ENCODE peak calls at places on chromosome 22, in nine cellular contexts. One of them, this sample, is unnamed.

GRCh38 chr22:37428649-37429586 is 1.6 kb upstream of the ELFN2 start:
- DNase-seq in sigmoid colon: no peak
- DNase-seq in CD8-positive, alpha-beta memory T cell: peak; percentile 73
- DNase-seq in mesendoderm: peak; percentile 80
- DNase-seq in neural progenitor cell: peak; percentile 93
- DNase-seq in stomach: peak; percentile 47
- DNase-seq in endodermal cell: peak; percentile 89
- DNase-seq in prostate gland: peak; percentile 29
- DNase-seq in CD4-positive, CD25-positive, alpha-beta regulatory T cell: peak; percentile 32
- DNase-seq in this sample: peak; percentile 47

GRCh38 chr22:41521166-41521565 is 23.1 kb downstream of the POLR3H start:
- DNase-seq in sigmoid colon: no peak
- DNase-seq in CD8-positive, alpha-beta memory T cell: no peak
- DNase-seq in mesendoderm: no peak
- DNase-seq in neural progenitor cell: no peak
- DNase-seq in stomach: no peak
- DNase-seq in endodermal cell: no peak
- DNase-seq in prostate gland: no peak
- DNase-seq in CD4-positive, CD25-positive, alpha-beta regulatory T cell: no peak
- DNase-seq in this sample: no peak

GRCh38 chr22:36901411-36902142 is 11.9 kb upstream of the CSF2RB start:
- DNase-seq in sigmoid colon: no peak
- DNase-seq in CD8-positive, alpha-beta memory T cell: no peak
- DNase-seq in mesendoderm: peak; percentile 32
- DNase-seq in neural progenitor cell: no peak
- DNase-seq in stomach: no peak
- DNase-seq in endodermal cell: peak; percentile 69
- DNase-seq in prostate gland: no peak
- DNase-seq in CD4-positive, CD25-positive, alpha-beta regulatory T cell: no peak
- DNase-seq in this sample: no peak

GRCh38 chr22:38981005-38981658 is 1.0 kb upstream of the APOBEC3B start:
- DNase-seq in sigmoid colon: no peak
- DNase-seq in CD8-positive, alpha-beta memory T cell: no peak
- DNase-seq in mesendoderm: peak; percentile 69
- DNase-seq in neural progenitor cell: peak; percentile 66
- DNase-seq in stomach: no peak
- DNase-seq in endodermal cell: peak; percentile 45
- DNase-seq in prostate gland: peak; percentile 62
- DNase-seq in CD4-positive, CD25-positive, alpha-beta regulatory T cell: no peak
- DNase-seq in this sample: peak; percentile 28

GRCh38 chr22:22684605-22685561 is 40.5 kb downstream of the GGTLC2 start:
- DNase-seq in sigmoid colon: peak; percentile 43
- DNase-seq in CD8-positive, alpha-beta memory T cell: no peak
- DNase-seq in mesendoderm: peak; percentile 37
- DNase-seq in neural progenitor cell: peak; percentile 55
- DNase-seq in stomach: no peak
- DNase-seq in endodermal cell: peak; percentile 86
- DNase-seq in prostate gland: no peak
- DNase-seq in CD4-positive, CD25-positive, alpha-beta regulatory T cell: no peak
- DNase-seq in this sample: peak; percentile 95

GRCh38 chr22:30048711-30049110 is 31.6 kb upstream of the HORMAD2 start:
- DNase-seq in sigmoid colon: no peak
- DNase-seq in CD8-positive, alpha-beta memory T cell: no peak
- DNase-seq in mesendoderm: no peak
- DNase-seq in neural progenitor cell: no peak
- DNase-seq in stomach: no peak
- DNase-seq in endodermal cell: no peak
- DNase-seq in prostate gland: no peak
- DNase-seq in CD4-positive, CD25-positive, alpha-beta regulatory T cell: no peak
- DNase-seq in this sample: no peak

GRCh38 chr22:32855023-32855756 is 53.7 kb downstream of the TIMP3 start:
- DNase-seq in sigmoid colon: no peak
- DNase-seq in CD8-positive, alpha-beta memory T cell: no peak
- DNase-seq in mesendoderm: no peak
- DNase-seq in neural progenitor cell: no peak
- DNase-seq in stomach: no peak
- DNase-seq in endodermal cell: no peak
- DNase-seq in prostate gland: no peak
- DNase-seq in CD4-positive, CD25-positive, alpha-beta regulatory T cell: no peak
- DNase-seq in this sample: no peak

GRCh38 chr22:49244466-49245420 is 582.9 kb downstream of the BRD1 start:
- DNase-seq in sigmoid colon: no peak
- DNase-seq in CD8-positive, alpha-beta memory T cell: no peak
- DNase-seq in mesendoderm: no peak
- DNase-seq in neural progenitor cell: no peak
- DNase-seq in stomach: no peak
- DNase-seq in endodermal cell: no peak
- DNase-seq in prostate gland: no peak
- DNase-seq in CD4-positive, CD25-positive, alpha-beta regulatory T cell: no peak
- DNase-seq in this sample: no peak

GRCh38 chr22:20748820-20749428 is 25.0 kb upstream of the SERPIND1 start:
- DNase-seq in sigmoid colon: no peak
- DNase-seq in CD8-positive, alpha-beta memory T cell: no peak
- DNase-seq in mesendoderm: no peak
- DNase-seq in neural progenitor cell: no peak
- DNase-seq in stomach: no peak
- DNase-seq in endodermal cell: no peak
- DNase-seq in prostate gland: peak; percentile 46
- DNase-seq in CD4-positive, CD25-positive, alpha-beta regulatory T cell: no peak
- DNase-seq in this sample: no peak

GRCh38 chr22:31230871-31231621 is 18.9 kb downstream of the LIMK2 start:
- DNase-seq in sigmoid colon: no peak
- DNase-seq in CD8-positive, alpha-beta memory T cell: peak; percentile 66
- DNase-seq in mesendoderm: peak; percentile 57
- DNase-seq in neural progenitor cell: peak; percentile 45
- DNase-seq in stomach: peak; percentile 68
- DNase-seq in endodermal cell: peak; percentile 66
- DNase-seq in prostate gland: peak; percentile 74
- DNase-seq in CD4-positive, CD25-positive, alpha-beta regulatory T cell: peak; percentile 46
- DNase-seq in this sample: no peak

GRCh38 chr22:23457586-23457985 is 122.5 kb downstream of the IGLL1 start:
- DNase-seq in sigmoid colon: no peak
- DNase-seq in CD8-positive, alpha-beta memory T cell: no peak
- DNase-seq in mesendoderm: no peak
- DNase-seq in neural progenitor cell: no peak
- DNase-seq in stomach: no peak
- DNase-seq in endodermal cell: no peak
- DNase-seq in prostate gland: no peak
- DNase-seq in CD4-positive, CD25-positive, alpha-beta regulatory T cell: no peak
- DNase-seq in this sample: no peak

GRCh38 chr22:49469896-49470740 is 357.6 kb downstream of the BRD1 start:
- DNase-seq in sigmoid colon: no peak
- DNase-seq in CD8-positive, alpha-beta memory T cell: no peak
- DNase-seq in mesendoderm: peak; percentile 42
- DNase-seq in neural progenitor cell: no peak
- DNase-seq in stomach: no peak
- DNase-seq in endodermal cell: peak; percentile 49
- DNase-seq in prostate gland: no peak
- DNase-seq in CD4-positive, CD25-positive, alpha-beta regulatory T cell: no peak
- DNase-seq in this sample: no peak

GRCh38 chr22:29245626-29246385 is 22.0 kb downstream of the RHBDD3 start:
- DNase-seq in sigmoid colon: peak; percentile 88
- DNase-seq in CD8-positive, alpha-beta memory T cell: peak; percentile 74
- DNase-seq in mesendoderm: peak; percentile 65
- DNase-seq in neural progenitor cell: peak; percentile 75
- DNase-seq in stomach: peak; percentile 81
- DNase-seq in endodermal cell: peak; percentile 91
- DNase-seq in prostate gland: peak; percentile 60
- DNase-seq in CD4-positive, CD25-positive, alpha-beta regulatory T cell: peak; percentile 50
- DNase-seq in this sample: peak; percentile 45

GRCh38 chr22:23704062-23704461 is 13.2 kb downstream of the RGL4 start:
- DNase-seq in sigmoid colon: no peak
- DNase-seq in CD8-positive, alpha-beta memory T cell: no peak
- DNase-seq in mesendoderm: no peak
- DNase-seq in neural progenitor cell: no peak
- DNase-seq in stomach: no peak
- DNase-seq in endodermal cell: no peak
- DNase-seq in prostate gland: no peak
- DNase-seq in CD4-positive, CD25-positive, alpha-beta regulatory T cell: no peak
- DNase-seq in this sample: no peak

DNA sequence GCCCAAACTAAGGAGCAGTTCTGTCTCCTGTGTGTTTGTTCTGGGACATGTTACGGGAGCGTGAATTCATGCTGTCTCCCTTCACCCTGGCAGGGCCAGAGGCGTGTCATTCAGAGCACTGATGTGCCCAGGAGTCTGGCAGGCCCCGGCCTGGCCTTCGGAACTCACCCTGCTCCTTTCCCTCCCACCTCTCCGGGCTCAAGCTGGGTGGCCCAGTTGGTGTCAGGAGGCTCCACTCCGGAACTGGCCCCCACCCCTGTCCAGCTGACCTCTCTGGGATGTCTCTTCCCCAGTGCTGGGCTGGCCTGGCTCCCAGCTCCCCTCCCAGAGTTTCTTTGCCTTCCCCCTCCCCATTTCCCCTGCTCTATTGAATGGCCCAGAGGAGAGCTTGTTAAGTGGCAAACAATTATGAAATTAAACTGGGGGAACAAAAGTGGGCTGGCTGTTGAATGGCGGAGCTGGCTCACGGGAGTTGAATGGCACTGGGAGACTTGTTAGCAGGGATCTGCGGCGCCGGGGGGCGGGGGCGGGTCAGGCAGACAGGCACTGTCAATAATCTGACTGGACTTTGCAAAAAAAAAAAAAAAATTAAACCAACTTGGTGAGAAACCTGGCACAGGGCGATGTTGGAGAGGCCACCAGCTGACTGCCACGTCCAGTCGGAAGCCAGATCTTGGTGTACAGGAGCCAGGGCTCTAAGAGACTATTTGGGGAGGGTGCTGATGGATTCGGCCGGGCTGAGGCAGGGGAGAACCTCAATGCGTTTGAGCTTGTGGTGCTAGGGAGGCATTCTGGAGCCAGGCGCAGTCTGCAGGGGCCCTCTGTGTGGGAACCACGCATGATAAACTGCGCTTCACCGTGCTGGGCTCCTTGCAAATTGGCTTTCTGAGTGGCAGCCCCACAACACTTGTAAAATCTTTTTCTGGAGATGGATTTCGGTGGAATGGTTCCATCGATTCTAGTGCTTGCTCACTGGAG is 1.3 kb downstream of the MPPED1 start:
- DNase-seq in sigmoid colon: no peak
- DNase-seq in CD8-positive, alpha-beta memory T cell: no peak
- DNase-seq in mesendoderm: no peak
- DNase-seq in neural progenitor cell: peak; percentile 48
- DNase-seq in stomach: no peak
- DNase-seq in endodermal cell: no peak
- DNase-seq in prostate gland: no peak
- DNase-seq in CD4-positive, CD25-positive, alpha-beta regulatory T cell: no peak
- DNase-seq in this sample: no peak
- H3K4me3 ChIP-seq in sigmoid colon: no peak overlapping the region
- H3K4me3 ChIP-seq in CD8-positive, alpha-beta memory T cell: no peak overlapping the region
- H3K4me3 ChIP-seq in mesendoderm: no peak overlapping the region
- H3K4me3 ChIP-seq in neural progenitor cell: peak overlapping the region; percentile 60
- H3K4me3 ChIP-seq in stomach: no peak overlapping the region
- H3K4me3 ChIP-seq in endodermal cell: no peak overlapping the region
- H3K4me3 ChIP-seq in prostate gland: no peak overlapping the region
- H3K4me3 ChIP-seq in CD4-positive, CD25-positive, alpha-beta regulatory T cell: no peak overlapping the region
- H3K4me3 ChIP-seq in this sample: no peak overlapping the region

GRCh38 chr22:27148025-27148424 is 490.6 kb downstream of the MIAT start:
- DNase-seq in sigmoid colon: no peak
- DNase-seq in CD8-positive, alpha-beta memory T cell: no peak
- DNase-seq in mesendoderm: no peak
- DNase-seq in neural progenitor cell: no peak
- DNase-seq in stomach: no peak
- DNase-seq in endodermal cell: no peak
- DNase-seq in prostate gland: no peak
- DNase-seq in CD4-positive, CD25-positive, alpha-beta regulatory T cell: no peak
- DNase-seq in this sample: no peak
- H3K36me3 ChIP-seq in sigmoid colon: no peaks in the 10 kb centered on the region
- H3K36me3 ChIP-seq in CD8-positive, alpha-beta memory T cell: no peaks in the 10 kb centered on the region
- H3K36me3 ChIP-seq in mesendoderm: no peaks in the 10 kb centered on the region
- H3K36me3 ChIP-seq in neural progenitor cell: no peaks in the 10 kb centered on the region
- H3K36me3 ChIP-seq in stomach: no peaks in the 10 kb centered on the region
- H3K36me3 ChIP-seq in endodermal cell: no peaks in the 10 kb centered on the region
- H3K36me3 ChIP-seq in prostate gland: no peaks in the 10 kb centered on the region
- H3K36me3 ChIP-seq in CD4-positive, CD25-positive, alpha-beta regulatory T cell: no peaks in the 10 kb centered on the region
- H3K36me3 ChIP-seq in this sample: no peaks in the 10 kb centered on the region

GRCh38 chr22:44409691-44410316 is 88.2 kb downstream of the RTL6 start:
- DNase-seq in sigmoid colon: peak; percentile 41
- DNase-seq in CD8-positive, alpha-beta memory T cell: peak; percentile 33
- DNase-seq in mesendoderm: no peak
- DNase-seq in neural progenitor cell: no peak
- DNase-seq in stomach: no peak
- DNase-seq in endodermal cell: peak; percentile 41
- DNase-seq in prostate gland: no peak
- DNase-seq in CD4-positive, CD25-positive, alpha-beta regulatory T cell: no peak
- DNase-seq in this sample: no peak

GRCh38 chr22:44412136-44412731 is 85.8 kb downstream of the RTL6 start:
- DNase-seq in sigmoid colon: peak; percentile 56
- DNase-seq in CD8-positive, alpha-beta memory T cell: peak; percentile 26
- DNase-seq in mesendoderm: no peak
- DNase-seq in neural progenitor cell: no peak
- DNase-seq in stomach: no peak
- DNase-seq in endodermal cell: peak; percentile 44
- DNase-seq in prostate gland: no peak
- DNase-seq in CD4-positive, CD25-positive, alpha-beta regulatory T cell: no peak
- DNase-seq in this sample: no peak

GRCh38 chr22:44411226-44412135 is 86.6 kb downstream of the RTL6 start:
- DNase-seq in sigmoid colon: peak; percentile 43
- DNase-seq in CD8-positive, alpha-beta memory T cell: peak; percentile 30
- DNase-seq in mesendoderm: no peak
- DNase-seq in neural progenitor cell: no peak
- DNase-seq in stomach: no peak
- DNase-seq in endodermal cell: peak; percentile 51
- DNase-seq in prostate gland: no peak
- DNase-seq in CD4-positive, CD25-positive, alpha-beta regulatory T cell: no peak
- DNase-seq in this sample: no peak

GRCh38 chr22:44410396-44411056 is 87.5 kb downstream of the RTL6 start:
- DNase-seq in sigmoid colon: peak; percentile 61
- DNase-seq in CD8-positive, alpha-beta memory T cell: no peak
- DNase-seq in mesendoderm: no peak
- DNase-seq in neural progenitor cell: no peak
- DNase-seq in stomach: peak; percentile 62
- DNase-seq in endodermal cell: peak; percentile 41
- DNase-seq in prostate gland: no peak
- DNase-seq in CD4-positive, CD25-positive, alpha-beta regulatory T cell: no peak
- DNase-seq in this sample: no peak

DNA sequence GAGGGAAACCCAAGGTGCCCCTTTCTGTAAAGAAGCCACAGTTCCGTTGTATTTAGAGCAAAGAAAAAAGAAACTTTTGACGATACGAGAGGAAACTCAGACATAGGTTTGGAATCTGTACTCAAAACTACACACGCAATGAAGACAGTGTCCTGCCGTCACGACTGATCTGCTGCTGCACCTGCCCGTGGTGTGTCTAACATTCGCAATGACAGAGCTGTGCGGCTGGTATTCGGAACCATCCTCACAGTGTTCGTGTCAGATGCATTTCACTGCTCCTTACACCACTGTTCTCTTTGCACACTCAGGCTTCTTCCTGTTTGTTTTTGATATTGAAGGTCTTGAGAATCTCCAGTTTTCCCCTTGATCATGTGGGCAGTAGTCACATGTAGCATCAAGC is 84.8 kb downstream of the RTL6 start:
- DNase-seq in sigmoid colon: peak; percentile 28
- DNase-seq in CD8-positive, alpha-beta memory T cell: no peak
- DNase-seq in mesendoderm: no peak
- DNase-seq in neural progenitor cell: no peak
- DNase-seq in stomach: no peak
- DNase-seq in endodermal cell: peak; percentile 11
- DNase-seq in prostate gland: no peak
- DNase-seq in CD4-positive, CD25-positive, alpha-beta regulatory T cell: no peak
- DNase-seq in this sample: no peak
- H3K27me3 ChIP-seq in sigmoid colon: no peaks in the 10 kb centered on the region
- H3K27me3 ChIP-seq in CD8-positive, alpha-beta memory T cell: no peaks in the 10 kb centered on the region
- H3K27me3 ChIP-seq in mesendoderm: no peaks in the 10 kb centered on the region
- H3K27me3 ChIP-seq in neural progenitor cell: no peaks in the 10 kb centered on the region
- H3K27me3 ChIP-seq in stomach: peaks cover 30% of the 10 kb centered on the region
- H3K27me3 ChIP-seq in endodermal cell: no peaks in the 10 kb centered on the region
- H3K27me3 ChIP-seq in prostate gland: peaks cover 1% of the 10 kb centered on the region
- H3K27me3 ChIP-seq in CD4-positive, CD25-positive, alpha-beta regulatory T cell: no peaks in the 10 kb centered on the region
- H3K27me3 ChIP-seq in this sample: no peaks in the 10 kb centered on the region

GRCh38 chr22:26047920-26048319 is 121.3 kb upstream of the SEZ6L start:
- DNase-seq in sigmoid colon: no peak
- DNase-seq in CD8-positive, alpha-beta memory T cell: no peak
- DNase-seq in mesendoderm: no peak
- DNase-seq in neural progenitor cell: no peak
- DNase-seq in stomach: no peak
- DNase-seq in endodermal cell: no peak
- DNase-seq in prostate gland: no peak
- DNase-seq in CD4-positive, CD25-positive, alpha-beta regulatory T cell: no peak
- DNase-seq in this sample: no peak
- H3K4me3 ChIP-seq in sigmoid colon: no peak overlapping the region
- H3K4me3 ChIP-seq in CD8-positive, alpha-beta memory T cell: no peak overlapping the region
- H3K4me3 ChIP-seq in mesendoderm: no peak overlapping the region
- H3K4me3 ChIP-seq in neural progenitor cell: no peak overlapping the region
- H3K4me3 ChIP-seq in stomach: no peak overlapping the region
- H3K4me3 ChIP-seq in endodermal cell: no peak overlapping the region
- H3K4me3 ChIP-seq in prostate gland: no peak overlapping the region
- H3K4me3 ChIP-seq in CD4-positive, CD25-positive, alpha-beta regulatory T cell: no peak overlapping the region
- H3K4me3 ChIP-seq in this sample: no peak overlapping the region